ENCODE peak calls at places on chromosome 1, in six cellular contexts. Z is stomach, T is cardiac fibroblast, P is psoas muscle, M is fibroblast of mammary gland, I is AG04450. V is an unnamed sample.

GRCh38 chr1:112507896-112508241 is 896 bp upstream of the WNT2B start:
- DNase-seq in Z (no peak), I (no peak), M (no peak), P (no peak), T (no peak), V (no peak)

GRCh38 chr1:48203287-48203900 is 19.1 kb upstream of the SLC5A9 start:
- DNase-seq in P (no peak), T (peak), Z (no peak), I (no peak), M (peak), V (no peak)

GRCh38 chr1:156945881-156946661 is 25.6 kb downstream of the LRRC71 start:
- DNase-seq in M (no peak), T (peak), P (peak), Z (no peak), I (no peak), V (no peak)

GRCh38 chr1:16115468-16116363 is 40.2 kb downstream of the EPHA2 start:
- DNase-seq in M (no peak), P (no peak), T (no peak), Z (no peak), I (no peak), V (no peak)

GRCh38 chr1:194419721-194420120 is 1233.3 kb upstream of the B3GALT2 start:
- DNase-seq in Z (no peak), P (no peak), M (no peak), I (no peak), T (peak), V (no peak)

GRCh38 chr1:218585565-218586184 is 240.5 kb downstream of the TGFB2 start:
- DNase-seq in M (peak), P (no peak), I (peak), T (peak), Z (no peak), V (no peak)

GRCh38 chr1:18160290-18160942 is 52.8 kb downstream of the IGSF21 start:
- DNase-seq in T (no peak), M (no peak), P (peak), I (no peak), Z (no peak), V (no peak)

GRCh38 chr1:41768538-41768937 is 150.2 kb downstream of the HIVEP3 start:
- DNase-seq in M (no peak), Z (no peak), I (no peak), T (no peak), P (no peak), V (no peak)

GRCh38 chr1:160453443-160453842 is 53.1 kb downstream of the VANGL2 start:
- DNase-seq in I (no peak), Z (no peak), T (no peak), P (no peak), M (no peak), V (no peak)

GRCh38 chr1:153553096-153553495 is 4.0 kb upstream of the S100A3 start:
- DNase-seq in I (no peak), P (peak), M (no peak), T (no peak), Z (no peak), V (no peak)

GRCh38 chr1:55140546-55140983 is 74.6 kb downstream of the USP24 start:
- DNase-seq in Z (peak), T (peak), I (peak), M (peak), P (no peak), V (peak)

GRCh38 chr1:38138498-38139233 is 92.1 kb upstream of the POU3F1 start:
- DNase-seq in T (peak), I (peak), Z (peak), P (peak), M (peak), V (no peak)

GRCh38 chr1:232776526-232776925 is 28.7 kb upstream of the MAP10 start:
- DNase-seq in T (no peak), P (no peak), I (no peak), M (no peak), Z (no peak), V (no peak)

GRCh38 chr1:162695687-162696086 is 63.4 kb downstream of the DDR2 start:
- DNase-seq in T (no peak), M (no peak), P (no peak), Z (no peak), I (no peak), V (no peak)

GRCh38 chr1:18890704-18891103 is 11.7 kb downstream of the ALDH4A1 start:
- DNase-seq in M (no peak), I (no peak), T (no peak), P (no peak), Z (peak), V (no peak)

GRCh38 chr1:100982783-100983182 is 42.8 kb downstream of the DPH5 start:
- DNase-seq in M (no peak), Z (no peak), I (no peak), T (no peak), P (no peak), V (no peak)

GRCh38 chr1:65581120-65581519 is 160.7 kb downstream of the LEPR start:
- DNase-seq in I (no peak), P (no peak), T (peak), M (peak), Z (no peak), V (no peak)
- TF ChIP-seq CTCF in I (peak), P (peak), T (peak), M (peak), Z (no peak), V (no peak)

DNA sequence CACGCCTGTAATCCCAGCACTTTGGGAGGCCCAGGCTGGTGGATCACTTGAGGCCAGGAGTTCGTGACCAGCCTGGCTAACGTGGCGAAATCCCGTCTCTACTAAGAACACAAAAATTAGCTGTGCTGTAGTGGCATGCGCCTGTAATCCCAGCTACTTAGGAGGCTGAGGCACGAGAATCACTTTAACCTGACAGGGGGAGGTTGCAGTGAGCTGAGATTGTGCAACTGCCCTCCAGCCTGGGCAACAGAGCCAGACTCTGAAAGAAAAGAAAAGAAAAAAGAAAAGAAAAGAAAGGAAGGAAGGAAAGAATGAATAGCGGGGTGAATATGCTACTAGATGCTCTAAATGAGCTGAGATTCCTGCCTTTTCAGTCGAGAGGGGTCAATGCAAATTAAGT is 7.1 kb downstream of the GFI1 start:
- DNase-seq in I (no peak), P (no peak), T (no peak), M (no peak), Z (no peak), V (no peak)
- TF ChIP-seq CTCF in I (no peak), P (no peak), T (no peak), M (no peak), Z (no peak), V (no peak)

DNA sequence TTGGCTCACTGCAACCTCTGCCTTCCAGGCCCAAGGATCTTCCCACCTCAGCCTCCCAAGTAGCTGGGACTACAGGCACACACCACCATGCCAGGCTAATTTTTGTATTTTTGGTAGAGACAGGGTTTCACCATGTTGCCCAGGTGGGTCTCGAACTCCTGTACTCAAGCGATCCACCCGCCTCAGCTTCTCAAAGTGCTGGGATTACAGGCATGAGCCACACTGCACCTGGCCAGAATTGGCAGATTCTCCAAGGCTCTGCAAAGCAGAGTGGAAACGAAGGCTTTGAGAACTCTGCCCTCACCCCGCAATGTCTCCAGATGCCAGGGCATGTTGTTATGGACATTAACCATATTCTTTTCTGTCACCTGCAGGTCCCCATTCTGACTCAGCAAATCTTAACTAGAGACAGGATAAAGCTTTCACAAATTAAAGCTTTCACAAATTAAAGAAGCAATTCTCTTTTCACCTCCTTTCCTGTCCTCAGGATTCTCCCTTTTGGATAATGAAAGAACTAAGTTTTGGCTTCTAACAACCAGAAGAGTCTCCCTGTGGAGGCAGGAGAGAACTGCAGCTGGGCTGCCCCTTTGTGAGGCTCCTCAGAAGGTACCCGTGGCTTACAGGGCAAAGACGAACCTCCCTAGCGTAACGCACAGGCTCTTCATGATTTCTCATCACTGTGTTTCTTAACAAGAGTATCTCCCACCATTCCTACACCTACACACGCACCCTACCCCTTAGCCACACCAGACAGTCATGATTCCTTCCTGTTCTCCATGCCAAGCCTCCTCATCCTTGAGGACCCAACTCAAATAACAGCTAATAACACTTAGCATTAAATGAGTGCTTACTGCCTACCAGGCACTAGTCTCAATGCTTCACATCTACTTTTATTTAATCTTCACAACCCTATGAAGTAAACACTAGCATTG is 29.8 kb downstream of the GPA33 start:
- DNase-seq in M (no peak), I (no peak), T (no peak), P (no peak), Z (no peak), V (no peak)
- TF ChIP-seq CTCF in M (peak), I (peak), T (peak), P (no peak), Z (no peak), V (no peak)

DNA sequence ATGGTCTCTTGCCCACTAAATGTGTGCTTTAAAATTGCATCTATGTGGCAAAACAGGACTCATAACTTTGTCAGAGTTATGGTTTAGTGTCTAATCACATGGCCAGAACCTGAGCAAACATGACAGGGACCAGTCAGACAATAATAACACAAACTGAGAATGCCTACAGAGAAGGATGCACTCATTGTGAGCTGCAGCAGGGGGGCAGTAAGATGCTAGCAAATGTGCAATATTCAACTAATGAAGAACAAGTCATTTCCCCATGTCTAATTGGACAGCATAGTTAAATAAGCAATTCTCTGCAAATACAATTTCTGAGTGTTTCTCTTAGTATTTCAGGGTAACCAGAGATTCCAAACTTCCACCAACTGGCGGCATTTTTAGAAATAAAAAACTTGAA is 30.8 kb downstream of the SPAG17 start:
- DNase-seq in T (no peak), M (peak), Z (no peak), P (no peak), I (no peak), V (no peak)
- TF ChIP-seq CTCF in T (peak), M (peak), Z (no peak), P (peak), I (peak), V (peak)

GRCh38 chr1:209556159-209556690 is 27.3 kb upstream of the CAMK1G start:
- DNase-seq in T (peak), P (no peak), I (no peak), Z (no peak), M (no peak), V (no peak)

GRCh38 chr1:209557216-209557615 is 26.3 kb upstream of the CAMK1G start:
- DNase-seq in I (no peak), Z (no peak), T (no peak), P (no peak), M (no peak), V (no peak)

GRCh38 chr1:209550519-209550918 is 33.0 kb upstream of the CAMK1G start:
- DNase-seq in I (no peak), M (no peak), P (no peak), Z (no peak), T (no peak), V (no peak)

GRCh38 chr1:209552406-209553264 is 30.9 kb upstream of the CAMK1G start:
- DNase-seq in I (no peak), Z (no peak), T (no peak), P (no peak), M (peak), V (no peak)

GRCh38 chr1:209554761-209555611 is 28.5 kb upstream of the CAMK1G start:
- DNase-seq in Z (no peak), I (no peak), T (no peak), P (no peak), M (no peak), V (no peak)
- TF ChIP-seq CTCF in Z (no peak), I (no peak), T (no peak), P (no peak), M (no peak), V (no peak)

GRCh38 chr1:43238991-43239469 is 30.8 kb upstream of the TMEM125 start:
- DNase-seq in M (no peak), P (no peak), I (no peak), T (no peak), Z (no peak), V (no peak)

GRCh38 chr1:43239484-43239883 is 30.3 kb upstream of the TMEM125 start:
- DNase-seq in P (no peak), I (no peak), Z (no peak), M (no peak), T (no peak), V (no peak)

GRCh38 chr1:43235451-43236121 is 34.2 kb upstream of the TMEM125 start:
- DNase-seq in M (no peak), T (no peak), I (no peak), P (no peak), Z (peak), V (no peak)

GRCh38 chr1:43237131-43237530 is 32.7 kb upstream of the TMEM125 start:
- DNase-seq in Z (no peak), M (no peak), I (no peak), P (no peak), T (no peak), V (no peak)

DNA sequence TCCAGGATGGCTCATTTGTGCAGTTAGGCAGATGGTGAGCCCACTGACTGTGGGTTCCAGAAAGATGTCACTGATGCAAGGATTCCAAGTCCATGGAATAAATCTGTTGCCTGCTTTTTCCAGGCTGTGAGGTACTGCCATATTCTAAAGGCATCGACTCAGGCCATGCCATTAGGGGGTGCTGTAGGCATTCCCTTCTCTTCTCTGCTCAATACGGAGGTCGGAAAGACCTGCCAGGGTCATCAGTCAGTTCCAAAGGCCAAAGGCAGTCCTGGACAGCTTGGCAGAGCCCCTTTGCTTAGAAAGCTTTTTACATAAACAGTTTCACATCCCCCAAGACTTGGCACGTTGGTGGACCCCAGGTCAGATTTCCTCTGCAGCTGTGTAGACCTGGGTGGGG is 31.7 kb upstream of the TMEM125 start:
- DNase-seq in P (peak), I (peak), T (peak), Z (peak), M (peak), V (no peak)
- TF ChIP-seq CTCF in P (peak), I (peak), T (peak), Z (peak), M (peak), V (peak)

GRCh38 chr1:201016943-201017827 is 6.3 kb downstream of the KIF21B start:
- DNase-seq in M (no peak), T (no peak), Z (no peak), I (no peak), P (no peak), V (no peak)
- TF ChIP-seq CTCF in M (no peak), T (no peak), Z (no peak), I (no peak), P (no peak), V (no peak)